ENCODE peak calls at places on chromosomes 5 and 9, in five cellular contexts. R is gastrocnemius medialis, E is A549, N is ovary, Y is transverse colon. U is an unnamed sample.

GRCh38 chr5:60334281-60334713 is 365.7 kb downstream of the DEPDC1B start:
- DNase-seq in R (no peak), E (peak; percentile 4), N (no peak), Y (no peak), U (no peak)

GRCh38 chr9:70229026-70229425 is 29.8 kb upstream of the SMC5 start:
- DNase-seq in R (no peak), E (no peak), N (peak; percentile 51), Y (no peak), U (no peak)

GRCh38 chr9:124752967-124753366 is 18.1 kb downstream of the NR6A1 start:
- DNase-seq in R (no peak), E (no peak), N (no peak), Y (no peak), U (peak; percentile 58)

GRCh38 chr5:16536246-16536645 is 70.6 kb upstream of the ZNF622 start:
- DNase-seq in R (no peak), E (no peak), N (no peak), Y (no peak), U (peak; percentile 48)

GRCh38 chr9:124491049-124491975 is 15.9 kb downstream of the NR5A1 start:
- DNase-seq in R (no peak), E (no peak), N (no peak), Y (no peak), U (no peak)

GRCh38 chr5:36378551-36378950 is 76.8 kb upstream of the RANBP3L start:
- DNase-seq in R (no peak), E (no peak), N (no peak), Y (no peak), U (no peak)

GRCh38 chr9:93594041-93594756 is 17.8 kb downstream of the PHF2 start:
- DNase-seq in R (no peak), E (no peak), N (no peak), Y (peak; percentile 90), U (no peak)

GRCh38 chr5:172612771-172613170 is 28.3 kb upstream of the NEURL1B start:
- DNase-seq in R (peak; percentile 58), E (no peak), N (no peak), Y (no peak), U (no peak)

GRCh38 chr9:87518702-87519335 is 21.2 kb downstream of the DAPK1 start:
- DNase-seq in R (peak; percentile 49), E (no peak), N (peak; percentile 90), Y (peak; percentile 46), U (no peak)

GRCh38 chr9:137293094-137293481 is 9.0 kb downstream of the NRARP start:
- DNase-seq in R (no peak), E (no peak), N (no peak), Y (no peak), U (no peak)

GRCh38 chr5:963310-963672 is 45.3 kb upstream of the NKD2 start:
- DNase-seq in R (no peak), E (no peak), N (no peak), Y (no peak), U (no peak)

GRCh38 chr5:129899454-129899853 is 4.8 kb upstream of the CHSY3 start:
- DNase-seq in R (no peak), E (no peak), N (no peak), Y (no peak), U (no peak)

GRCh38 chr9:37364751-37365360 is 57.6 kb upstream of the GRHPR start:
- DNase-seq in R (no peak), E (no peak), N (no peak), Y (peak; percentile 18), U (no peak)

GRCh38 chr5:81022688-81023084 is 62.5 kb downstream of the RASGRF2 start:
- DNase-seq in R (no peak), E (no peak), N (no peak), Y (no peak), U (no peak)

GRCh38 chr5:39005566-39006232 is 68.5 kb downstream of the RICTOR start:
- DNase-seq in R (no peak), E (peak; percentile 6), N (no peak), Y (no peak), U (no peak)

GRCh38 chr5:77683171-77683732 is 44.7 kb upstream of the OTP start:
- DNase-seq in R (no peak), E (no peak), N (no peak), Y (no peak), U (no peak)

GRCh38 chr5:79236364-79236969 is 536 bp downstream of the JMY start:
- DNase-seq in R (no peak), E (peak; percentile 21), N (no peak), Y (no peak), U (no peak)

GRCh38 chr5:110727025-110727314 is 499 bp upstream of the TMEM232 start:
- DNase-seq in R (no peak), E (no peak), N (no peak), Y (no peak), U (no peak)

GRCh38 chr9:106421772-106422171 is 441.2 kb upstream of the ZNF462 start:
- DNase-seq in R (no peak), E (no peak), N (no peak), Y (no peak), U (no peak)

GRCh38 chr5:163696270-163696887 is 191.0 kb downstream of the MAT2B start:
- DNase-seq in R (no peak), E (peak; percentile 9), N (no peak), Y (peak; percentile 25), U (peak; percentile 11)

GRCh38 chr5:43555895-43556606 is 826 bp downstream of the PAIP1 start:
- DNase-seq in R (peak; percentile 55), E (peak; percentile 56), N (peak; percentile 54), Y (peak; percentile 66), U (peak; percentile 51)
- TF ChIP-seq POLR2A in R (peak; percentile 71), E (peak; percentile 38), N (no peak), Y (no peak), U (no peak)

GRCh38 chr5:94113087-94113486 is 371.7 kb upstream of the POU5F2 start:
- DNase-seq in R (no peak), E (no peak), N (no peak), Y (no peak), U (no peak)

GRCh38 chr5:94111209-94112004 is 370.0 kb upstream of the POU5F2 start:
- DNase-seq in R (peak; percentile 84), E (peak; percentile 94), N (peak; percentile 95), Y (peak; percentile 96), U (peak; percentile 78)
- TF ChIP-seq POLR2A in R (peak; percentile 54), E (peak; percentile 43), N (peak; percentile 65), Y (peak; percentile 72), U (peak; percentile 49)

GRCh38 chr5:72955768-72956323 is at the start of gene FCHO2:
- DNase-seq in R (peak; percentile 97), E (peak; percentile 95), N (peak; percentile 98), Y (peak; percentile 99), U (peak; percentile 93)
- TF ChIP-seq POLR2A in R (peak; percentile 79), E (peak; percentile 70), N (peak; percentile 57), Y (peak; percentile 87), U (peak; percentile 78)

GRCh38 chr5:69493235-69493925 is 790 bp downstream of the OCLN start:
- DNase-seq in R (no peak), E (peak; percentile 56), N (no peak), Y (peak; percentile 50), U (no peak)
- TF ChIP-seq POLR2A in R (no peak), E (peak; percentile 32), N (no peak), Y (no peak), U (no peak)

DNA sequence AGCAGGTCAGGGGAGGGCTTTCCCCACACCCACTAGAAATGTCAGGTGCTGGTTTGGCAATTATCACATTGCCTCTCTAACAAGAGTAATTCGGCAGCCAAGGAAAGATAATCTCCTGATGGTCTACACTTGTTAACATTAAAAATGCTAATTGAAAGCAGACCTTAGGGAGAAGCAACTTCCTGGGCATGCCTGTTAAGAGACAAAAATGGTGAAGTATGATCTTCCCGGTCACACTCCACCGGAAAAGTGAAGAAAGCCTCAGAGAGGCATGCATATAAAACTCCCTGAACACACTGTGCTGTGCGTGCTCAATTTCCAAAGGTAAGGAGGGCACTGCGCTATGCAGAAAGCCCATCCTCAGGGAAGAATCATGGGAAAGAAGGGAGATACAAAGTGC is 244.3 kb downstream of the FAM170A start:
- DNase-seq in R (no peak), E (no peak), N (no peak), Y (no peak), U (no peak)
- TF ChIP-seq POLR2A in R (no peak), E (no peak), N (no peak), Y (no peak), U (no peak)

DNA sequence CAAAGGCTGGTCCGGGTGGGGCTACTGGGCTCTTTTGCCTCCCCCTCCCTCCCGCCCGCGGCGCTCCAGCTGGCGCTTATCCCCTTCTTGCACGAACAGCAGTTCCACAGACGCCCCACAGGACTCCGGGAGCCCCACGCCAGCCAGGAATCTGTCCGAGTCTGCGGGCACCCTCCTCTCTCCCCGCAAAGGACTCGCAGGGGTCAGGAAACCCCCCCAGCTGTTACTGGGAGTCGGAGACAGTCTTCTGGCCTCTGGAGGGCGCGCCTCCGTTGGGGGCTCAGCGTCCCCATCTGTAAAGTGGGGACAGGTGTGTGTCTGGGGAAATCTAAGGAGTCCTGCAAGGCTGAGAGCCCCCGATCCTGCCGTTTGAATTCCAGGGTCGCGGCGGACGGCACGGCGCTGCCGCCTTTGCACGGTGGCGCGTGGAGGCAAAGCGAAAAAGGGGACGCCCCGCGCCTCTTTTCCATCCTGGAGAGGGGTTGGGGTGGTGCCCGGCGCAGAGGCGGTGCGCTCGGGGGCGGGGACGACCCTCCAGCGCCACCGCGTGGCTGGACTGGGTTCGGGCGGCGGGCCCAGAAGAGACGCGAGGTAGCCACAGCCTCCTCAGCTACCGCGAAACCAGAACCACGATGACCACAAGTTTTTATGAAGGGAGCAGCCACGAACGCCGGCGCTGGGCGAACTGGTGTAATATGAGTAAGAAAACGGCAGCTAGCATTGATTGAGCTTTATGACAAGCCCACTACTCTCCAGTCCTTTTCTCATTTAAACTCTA is 2.8 kb upstream of the CCIN start:
- DNase-seq in R (peak; percentile 56), E (peak; percentile 93), N (peak; percentile 83), Y (peak; percentile 88), U (peak; percentile 62)
- TF ChIP-seq POLR2A in R (no peak), E (no peak), N (no peak), Y (no peak), U (no peak)

GRCh38 chr5:147558826-147559225 is 49.0 kb upstream of the DPYSL3 start:
- DNase-seq in R (peak; percentile 11), E (peak; percentile 25), N (peak; percentile 80), Y (peak; percentile 29), U (peak; percentile 18)

GRCh38 chr5:147560982-147561381 is 51.1 kb upstream of the DPYSL3 start:
- DNase-seq in R (no peak), E (no peak), N (no peak), Y (no peak), U (no peak)

GRCh38 chr5:147561435-147561834 is 51.6 kb upstream of the DPYSL3 start:
- DNase-seq in R (no peak), E (no peak), N (no peak), Y (no peak), U (no peak)

GRCh38 chr5:147558131-147558730 is 48.4 kb upstream of the DPYSL3 start:
- DNase-seq in R (no peak), E (no peak), N (no peak), Y (no peak), U (no peak)

GRCh38 chr5:147559725-147560124 is 49.9 kb upstream of the DPYSL3 start:
- DNase-seq in R (no peak), E (no peak), N (no peak), Y (no peak), U (no peak)
- TF ChIP-seq POLR2A in R (no peak), E (no peak), N (no peak), Y (no peak), U (no peak)